ENCODE peak calls at places on chromosomes 4 and X, in four cellular contexts. One of them, this sample, is unnamed.

GRCh38 chrX:76987381-76987780 is 459.8 kb upstream of the FGF16 start:
- DNase-seq in A549: no peak
- DNase-seq in endothelial cell of umbilical vein: no peak
- DNase-seq in uterus: no peak
- DNase-seq in this sample: no peak

GRCh38 chr4:81215219-81215892 is at the start of gene PRKG2:
- DNase-seq in uterus: no peak
- DNase-seq in endothelial cell of umbilical vein: no peak
- DNase-seq in A549: no peak
- DNase-seq in this sample: no peak

GRCh38 chrX:56797966-56798711 is 69.1 kb downstream of the NBDY start:
- DNase-seq in uterus: no peak
- DNase-seq in endothelial cell of umbilical vein: no peak
- DNase-seq in A549: no peak
- DNase-seq in this sample: no peak

GRCh38 chr4:952881-953573 is 20.3 kb downstream of the DGKQ start:
- DNase-seq in uterus: no peak
- DNase-seq in A549: no peak
- DNase-seq in endothelial cell of umbilical vein: no peak
- DNase-seq in this sample: no peak

GRCh38 chrX:15151267-15152196 is 118.4 kb downstream of the ASB9 start:
- DNase-seq in endothelial cell of umbilical vein: peak
- DNase-seq in A549: no peak
- DNase-seq in uterus: no peak
- DNase-seq in this sample: no peak

GRCh38 chr4:54440394-54441223 is 211.5 kb downstream of the PDGFRA start:
- DNase-seq in uterus: no peak
- DNase-seq in endothelial cell of umbilical vein: peak
- DNase-seq in A549: peak
- DNase-seq in this sample: no peak

GRCh38 chrX:91435465-91435864 is 826 bp downstream of the PABPC5 start:
- DNase-seq in A549: no peak
- DNase-seq in endothelial cell of umbilical vein: no peak
- DNase-seq in uterus: no peak
- DNase-seq in this sample: no peak

GRCh38 chr4:54100607-54101189 is 735 bp downstream of the GSX2 start:
- DNase-seq in endothelial cell of umbilical vein: no peak
- DNase-seq in A549: no peak
- DNase-seq in uterus: no peak
- DNase-seq in this sample: no peak

GRCh38 chr4:181821039-181822004 is 421.9 kb upstream of the TENM3 start:
- DNase-seq in endothelial cell of umbilical vein: no peak
- DNase-seq in A549: no peak
- DNase-seq in uterus: no peak
- DNase-seq in this sample: no peak

GRCh38 chr4:149715822-149716585 is 99.6 kb downstream of the IQCM start:
- DNase-seq in A549: no peak
- DNase-seq in endothelial cell of umbilical vein: no peak
- DNase-seq in uterus: no peak
- DNase-seq in this sample: no peak

GRCh38 chr4:99062120-99062519 is 26.5 kb downstream of the ADH5 start:
- DNase-seq in endothelial cell of umbilical vein: no peak
- DNase-seq in uterus: no peak
- DNase-seq in A549: no peak
- DNase-seq in this sample: no peak

GRCh38 chr4:25089058-25089763 is 58.5 kb upstream of the LGI2 start:
- DNase-seq in A549: no peak
- DNase-seq in endothelial cell of umbilical vein: no peak
- DNase-seq in uterus: no peak
- DNase-seq in this sample: no peak
- H3K4me3 ChIP-seq in A549: no peak
- H3K4me3 ChIP-seq in endothelial cell of umbilical vein: no peak
- H3K4me3 ChIP-seq in uterus: peak
- H3K4me3 ChIP-seq in this sample: no peak

DNA sequence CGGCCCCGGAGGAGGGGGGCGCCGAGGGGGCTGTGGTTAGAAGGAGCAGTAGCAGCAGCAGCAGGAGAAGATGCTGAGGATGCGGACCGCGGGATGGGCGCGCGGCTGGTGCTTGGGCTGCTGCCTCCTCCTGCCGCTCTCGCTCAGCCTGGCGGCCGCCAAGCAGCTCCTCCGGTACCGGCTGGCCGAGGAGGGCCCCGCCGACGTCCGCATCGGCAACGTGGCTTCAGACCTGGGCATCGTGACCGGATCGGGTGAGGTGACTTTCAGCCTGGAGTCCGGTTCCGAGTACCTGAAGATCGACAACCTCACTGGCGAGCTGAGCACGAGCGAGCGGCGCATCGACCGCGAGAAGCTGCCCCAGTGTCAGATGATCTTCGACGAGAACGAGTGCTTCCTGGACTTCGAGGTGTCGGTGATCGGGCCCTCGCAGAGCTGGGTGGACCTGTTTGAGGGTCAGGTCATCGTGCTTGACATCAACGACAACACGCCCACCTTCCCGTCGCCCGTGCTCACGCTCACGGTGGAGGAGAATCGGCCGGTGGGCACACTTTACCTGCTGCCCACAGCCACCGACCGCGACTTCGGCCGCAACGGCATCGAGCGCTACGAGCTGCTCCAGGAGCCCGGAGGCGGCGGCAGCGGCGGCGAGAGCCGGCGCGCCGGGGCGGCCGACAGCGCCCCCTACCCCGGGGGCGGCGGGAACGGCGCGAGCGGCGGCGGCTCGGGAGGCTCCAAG is 1.4 kb downstream of the PCDH7 start:
- DNase-seq in endothelial cell of umbilical vein: peak
- DNase-seq in A549: peak
- DNase-seq in uterus: peak
- DNase-seq in this sample: no peak
- TF ChIP-seq CTCF in endothelial cell of umbilical vein: peak
- TF ChIP-seq CTCF in A549: peak
- TF ChIP-seq CTCF in uterus: peak
- TF ChIP-seq CTCF in this sample: no peak

GRCh38 chr4:68861057-68861456 is 45.3 kb downstream of the UGT2B10 start:
- DNase-seq in endothelial cell of umbilical vein: no peak
- DNase-seq in A549: no peak
- DNase-seq in uterus: no peak
- DNase-seq in this sample: no peak

GRCh38 chr4:68869274-68869773 is 53.5 kb downstream of the UGT2B10 start:
- DNase-seq in A549: no peak
- DNase-seq in uterus: no peak
- DNase-seq in endothelial cell of umbilical vein: no peak
- DNase-seq in this sample: no peak

GRCh38 chr4:68864438-68865177 is 48.8 kb downstream of the UGT2B10 start:
- DNase-seq in A549: no peak
- DNase-seq in uterus: no peak
- DNase-seq in endothelial cell of umbilical vein: no peak
- DNase-seq in this sample: peak

GRCh38 chr4:68865178-68865638 is 49.4 kb downstream of the UGT2B10 start:
- DNase-seq in A549: no peak
- DNase-seq in uterus: no peak
- DNase-seq in endothelial cell of umbilical vein: no peak
- DNase-seq in this sample: peak

GRCh38 chr4:68865760-68866159 is 50.0 kb downstream of the UGT2B10 start:
- DNase-seq in A549: no peak
- DNase-seq in endothelial cell of umbilical vein: no peak
- DNase-seq in uterus: no peak
- DNase-seq in this sample: no peak
- H3K4me3 ChIP-seq in A549: no peak
- H3K4me3 ChIP-seq in endothelial cell of umbilical vein: no peak
- H3K4me3 ChIP-seq in uterus: no peak
- H3K4me3 ChIP-seq in this sample: no peak

DNA sequence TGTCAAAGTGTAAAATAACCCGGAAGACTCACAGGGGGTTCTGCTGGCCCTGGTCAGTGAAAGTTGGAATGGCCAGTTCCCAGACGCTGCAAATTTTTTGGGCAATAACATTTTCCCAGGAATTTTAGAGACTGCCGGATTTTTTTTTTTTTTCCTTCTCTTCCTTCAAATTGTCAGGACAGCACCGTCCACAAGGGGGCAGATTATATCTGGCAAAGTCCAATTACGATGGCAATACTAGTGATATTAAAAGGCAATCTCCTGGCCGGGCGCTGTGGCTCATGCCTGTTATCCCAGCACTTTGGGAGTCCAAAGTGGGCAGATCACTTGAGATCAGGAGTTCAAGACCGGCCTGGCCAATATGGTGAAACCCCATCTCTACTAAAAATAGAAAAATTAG is 20.5 kb downstream of the SLC25A5 start:
- DNase-seq in A549: no peak
- DNase-seq in uterus: peak
- DNase-seq in endothelial cell of umbilical vein: peak
- DNase-seq in this sample: no peak
- TF ChIP-seq CTCF in A549: peak
- TF ChIP-seq CTCF in uterus: peak
- TF ChIP-seq CTCF in endothelial cell of umbilical vein: peak
- TF ChIP-seq CTCF in this sample: peak

DNA sequence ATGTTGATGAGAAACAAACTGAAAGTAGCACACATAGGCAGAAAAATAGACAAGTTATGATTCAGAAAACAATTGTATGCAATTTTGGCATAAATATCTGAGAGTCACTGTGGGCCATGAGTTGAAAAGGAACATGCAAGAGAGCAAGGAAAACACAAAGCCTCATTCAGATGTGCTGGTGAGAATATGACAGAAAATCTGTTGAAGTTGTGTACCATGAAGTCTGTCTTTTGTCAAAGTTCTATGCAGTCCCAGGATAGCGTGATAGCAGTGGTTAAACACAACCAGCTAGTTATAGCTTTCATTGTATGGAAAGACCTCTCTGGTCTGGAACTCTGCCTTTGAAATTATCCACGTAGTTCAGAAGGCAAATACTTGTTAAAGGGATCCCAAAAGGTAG is 53.0 kb downstream of the TMEM154 start:
- DNase-seq in endothelial cell of umbilical vein: no peak
- DNase-seq in A549: no peak
- DNase-seq in uterus: no peak
- DNase-seq in this sample: no peak
- H3K4me3 ChIP-seq in endothelial cell of umbilical vein: no peak
- H3K4me3 ChIP-seq in A549: no peak
- H3K4me3 ChIP-seq in uterus: no peak
- H3K4me3 ChIP-seq in this sample: no peak

GRCh38 chrX:2875798-2876399 is 47.2 kb downstream of the GYG2 start:
- DNase-seq in A549: no peak
- DNase-seq in uterus: no peak
- DNase-seq in endothelial cell of umbilical vein: no peak
- DNase-seq in this sample: no peak
- TF ChIP-seq CTCF in A549: peak
- TF ChIP-seq CTCF in uterus: no peak
- TF ChIP-seq CTCF in endothelial cell of umbilical vein: peak
- TF ChIP-seq CTCF in this sample: peak

GRCh38 chrX:41105005-41105404 is 19.8 kb downstream of the USP9X start:
- DNase-seq in uterus: no peak
- DNase-seq in endothelial cell of umbilical vein: no peak
- DNase-seq in A549: no peak
- DNase-seq in this sample: no peak

GRCh38 chrX:41108007-41108683 is 22.9 kb downstream of the USP9X start:
- DNase-seq in endothelial cell of umbilical vein: no peak
- DNase-seq in uterus: no peak
- DNase-seq in A549: no peak
- DNase-seq in this sample: no peak

GRCh38 chrX:41110801-41111625 is 25.8 kb downstream of the USP9X start:
- DNase-seq in endothelial cell of umbilical vein: no peak
- DNase-seq in uterus: no peak
- DNase-seq in A549: no peak
- DNase-seq in this sample: no peak

DNA sequence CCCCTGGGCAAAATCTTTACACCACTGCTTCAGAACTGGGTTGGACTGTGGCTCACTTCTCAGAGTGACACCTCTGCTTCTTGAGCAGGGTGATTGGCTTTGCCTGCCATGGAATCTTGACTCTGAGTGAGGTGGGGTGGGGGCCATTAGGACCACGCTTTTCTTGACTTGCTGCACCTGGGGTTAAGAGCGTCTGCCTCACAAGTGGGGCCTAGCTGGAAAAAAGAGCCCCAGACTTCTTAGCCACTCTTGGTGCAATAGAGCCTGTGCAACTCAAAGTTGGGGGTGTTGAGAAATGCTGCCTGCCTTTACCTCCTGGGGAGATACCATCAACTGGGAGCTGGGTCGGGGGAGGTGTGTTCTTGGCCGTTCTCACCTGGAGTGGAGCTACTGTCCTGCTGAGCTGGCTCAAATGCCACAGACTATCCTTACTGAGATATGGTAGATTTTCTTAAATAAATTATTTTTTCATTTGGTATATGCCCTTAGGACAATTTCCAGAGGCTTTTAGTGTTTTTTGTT is 23.5 kb downstream of the USP9X start:
- DNase-seq in uterus: no peak
- DNase-seq in endothelial cell of umbilical vein: no peak
- DNase-seq in A549: no peak
- DNase-seq in this sample: no peak
- H3K4me3 ChIP-seq in uterus: no peak
- H3K4me3 ChIP-seq in endothelial cell of umbilical vein: no peak
- H3K4me3 ChIP-seq in A549: no peak
- H3K4me3 ChIP-seq in this sample: no peak

DNA sequence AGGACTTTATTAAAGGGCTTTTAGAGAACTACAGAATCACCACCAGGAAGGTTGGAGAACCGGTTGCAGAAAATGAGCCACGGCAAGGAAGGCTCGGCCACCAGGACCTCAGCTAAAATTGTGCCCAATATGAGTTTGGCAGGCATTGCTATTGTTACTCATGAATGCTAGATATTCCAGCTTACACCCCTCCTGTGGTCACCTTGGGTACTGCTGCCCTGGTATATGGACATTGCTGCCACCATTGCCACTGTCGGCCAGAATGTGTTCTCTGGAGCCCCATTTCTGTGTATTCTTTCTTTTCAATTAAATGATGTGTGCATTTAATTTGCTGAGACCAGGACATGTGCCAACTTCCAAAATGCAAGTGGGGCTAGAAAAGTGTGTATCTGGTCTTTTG is 626.7 kb upstream of the BOD1L1 start:
- DNase-seq in uterus: peak
- DNase-seq in endothelial cell of umbilical vein: peak
- DNase-seq in A549: peak
- DNase-seq in this sample: peak
- TF ChIP-seq CTCF in uterus: no peak
- TF ChIP-seq CTCF in endothelial cell of umbilical vein: peak
- TF ChIP-seq CTCF in A549: no peak
- TF ChIP-seq CTCF in this sample: peak

GRCh38 chr4:110414590-110414989 is 61.4 kb upstream of the ENPEP start:
- DNase-seq in A549: no peak
- DNase-seq in uterus: no peak
- DNase-seq in endothelial cell of umbilical vein: no peak
- DNase-seq in this sample: no peak

GRCh38 chr4:110418641-110419040 is 57.3 kb upstream of the ENPEP start:
- DNase-seq in uterus: no peak
- DNase-seq in A549: no peak
- DNase-seq in endothelial cell of umbilical vein: no peak
- DNase-seq in this sample: no peak

GRCh38 chr4:110415451-110415850 is 60.5 kb upstream of the ENPEP start:
- DNase-seq in A549: no peak
- DNase-seq in uterus: no peak
- DNase-seq in endothelial cell of umbilical vein: no peak
- DNase-seq in this sample: no peak

GRCh38 chr4:110412354-110412753 is 63.6 kb upstream of the ENPEP start:
- DNase-seq in endothelial cell of umbilical vein: no peak
- DNase-seq in A549: no peak
- DNase-seq in uterus: no peak
- DNase-seq in this sample: no peak

GRCh38 chr4:110417151-110417550 is 58.8 kb upstream of the ENPEP start:
- DNase-seq in endothelial cell of umbilical vein: no peak
- DNase-seq in A549: no peak
- DNase-seq in uterus: no peak
- DNase-seq in this sample: no peak
- H3K4me3 ChIP-seq in endothelial cell of umbilical vein: no peak
- H3K4me3 ChIP-seq in A549: no peak
- H3K4me3 ChIP-seq in uterus: no peak
- H3K4me3 ChIP-seq in this sample: no peak